ENCODE peak calls at places on chromosome 13, in four cellular contexts. A, P, R and Y are unnamed samples.
A peak's percentile ranks its signal among the peaks of the same experiment; 100 is the strongest.

GRCh38 chr13:73741111-73741510 is 393.1 kb downstream of the KLF12 start:
- DNase-seq in A (no peak), P (no peak), R (no peak), Y (no peak)

GRCh38 chr13:98742961-98743360 is 9.5 kb downstream of the SLC15A1 start:
- DNase-seq in A (no peak), P (no peak), R (no peak), Y (no peak)

GRCh38 chr13:97256343-97256783 is 34.2 kb downstream of the MBNL2 start:
- DNase-seq in A (peak; percentile 88), P (no peak), R (no peak), Y (no peak)

GRCh38 chr13:43356566-43356965 is 333.2 kb downstream of the DNAJC15 start:
- DNase-seq in A (no peak), P (no peak), R (no peak), Y (no peak)

GRCh38 chr13:79241697-79242096 is 164.4 kb downstream of the RBM26 start:
- DNase-seq in A (no peak), P (no peak), R (no peak), Y (no peak)

GRCh38 chr13:111952814-111953213 is 114.1 kb upstream of the SOX1 start:
- DNase-seq in A (no peak), P (no peak), R (no peak), Y (no peak)

GRCh38 chr13:73972503-73972902 is 161.7 kb downstream of the KLF12 start:
- DNase-seq in A (no peak), P (no peak), R (no peak), Y (no peak)

GRCh38 chr13:48859168-48860105 is 116.3 kb upstream of the FNDC3A start:
- DNase-seq in A (no peak), P (no peak), R (no peak), Y (peak; percentile 38)

GRCh38 chr13:30395192-30396158 is 26.8 kb upstream of the UBE2L5 start:
- DNase-seq in A (peak; percentile 79), P (peak; percentile 40), R (peak; percentile 67), Y (peak; percentile 78)

GRCh38 chr13:94419304-94419943 is 60.1 kb downstream of the DCT start:
- DNase-seq in A (peak; percentile 72), P (no peak), R (no peak), Y (no peak)

GRCh38 chr13:50617134-50617721 is 226.3 kb downstream of the DLEU7 start:
- DNase-seq in A (peak; percentile 87), P (no peak), R (no peak), Y (no peak)

GRCh38 chr13:48578516-48579166 is 45.8 kb upstream of the RCBTB2 start:
- DNase-seq in A (no peak), P (no peak), R (no peak), Y (no peak)

GRCh38 chr13:50574731-50575130 is 268.8 kb downstream of the DLEU7 start:
- DNase-seq in A (no peak), P (no peak), R (no peak), Y (no peak)

GRCh38 chr13:91381371-91381770 is 17.1 kb upstream of the GPC5 start:
- DNase-seq in A (peak; percentile 26), P (peak; percentile 28), R (peak; percentile 14), Y (no peak)

GRCh38 chr13:28819748-28820098 is 416 bp upstream of the MTUS2 start:
- DNase-seq in A (peak; percentile 23), P (peak; percentile 94), R (peak; percentile 85), Y (peak; percentile 86)

GRCh38 chr13:99980201-99981114 is 1.1 kb upstream of the ZIC2 start:
- DNase-seq in A (peak; percentile 57), P (peak; percentile 96), R (peak; percentile 85), Y (peak; percentile 85)

GRCh38 chr13:96984061-96984508 is 10.2 kb downstream of the OXGR1 start:
- DNase-seq in A (peak; percentile 69), P (peak; percentile 62), R (peak; percentile 57), Y (peak; percentile 69)

GRCh38 chr13:27791146-27791900 is 960 bp upstream of the GSX1 start:
- DNase-seq in A (no peak), P (no peak), R (no peak), Y (peak; percentile 31)

GRCh38 chr13:34172048-34172447 is 354.1 kb downstream of the RFC3 start:
- DNase-seq in A (peak; percentile 28), P (no peak), R (no peak), Y (no peak)

GRCh38 chr13:42720116-42720857 is 61.1 kb upstream of the FAM216B start:
- DNase-seq in A (peak; percentile 90), P (no peak), R (no peak), Y (no peak)

GRCh38 chr13:43087960-43088580 is 64.7 kb downstream of the DNAJC15 start:
- DNase-seq in A (peak; percentile 31), P (no peak), R (no peak), Y (no peak)

GRCh38 chr13:80726895-80727294 is 386.0 kb upstream of the SPRY2 start:
- DNase-seq in A (no peak), P (no peak), R (no peak), Y (no peak)

GRCh38 chr13:107276936-107277335 is 709.0 kb upstream of the ARGLU1 start:
- DNase-seq in A (no peak), P (no peak), R (no peak), Y (no peak)

GRCh38 chr13:46654956-46655726 is 102.2 kb downstream of the LRCH1 start:
- DNase-seq in A (no peak), P (no peak), R (no peak), Y (no peak)

GRCh38 chr13:33172911-33173310 is 112.6 kb downstream of the STARD13 start:
- DNase-seq in A (no peak), P (no peak), R (no peak), Y (no peak)

GRCh38 chr13:105762096-105762495 is 773.4 kb downstream of the EFNB2 start:
- DNase-seq in A (no peak), P (no peak), R (no peak), Y (no peak)

GRCh38 chr13:45604892-45605291 is 10.6 kb downstream of the ERICH6B start:
- DNase-seq in A (no peak), P (no peak), R (no peak), Y (peak; percentile 45)

GRCh38 chr13:36130542-36131214 is 504 bp downstream of the DCLK1 start:
- DNase-seq in A (no peak), P (peak; percentile 76), R (peak; percentile 80), Y (peak; percentile 77)

GRCh38 chr13:37985281-37985680 is 115.7 kb upstream of the TRPC4 start:
- DNase-seq in A (no peak), P (no peak), R (no peak), Y (no peak)
- H2AFZ ChIP-seq in A (no peak overlapping the region), P (peak overlapping the region; percentile 30), R (no peak overlapping the region), Y (peak overlapping the region; percentile 75)

GRCh38 chr13:110008816-110009215 is 222.4 kb upstream of the IRS2 start:
- DNase-seq in A (no peak), P (no peak), R (no peak), Y (no peak)

GRCh38 chr13:110012102-110012739 is 225.8 kb upstream of the IRS2 start:
- DNase-seq in A (peak; percentile 89), P (no peak), R (no peak), Y (no peak)

GRCh38 chr13:110006304-110006703 is 219.9 kb upstream of the IRS2 start:
- DNase-seq in A (peak; percentile 94), P (no peak), R (no peak), Y (no peak)

GRCh38 chr13:110014719-110015118 is 228.3 kb upstream of the IRS2 start:
- DNase-seq in A (peak; percentile 49), P (no peak), R (no peak), Y (no peak)

GRCh38 chr13:110010433-110011135 is 224.2 kb upstream of the IRS2 start:
- DNase-seq in A (no peak), P (no peak), R (no peak), Y (no peak)
- TF ChIP-seq EZH2phosphoT487 in A (no peak), P (no peak), R (no peak), Y (no peak)

DNA sequence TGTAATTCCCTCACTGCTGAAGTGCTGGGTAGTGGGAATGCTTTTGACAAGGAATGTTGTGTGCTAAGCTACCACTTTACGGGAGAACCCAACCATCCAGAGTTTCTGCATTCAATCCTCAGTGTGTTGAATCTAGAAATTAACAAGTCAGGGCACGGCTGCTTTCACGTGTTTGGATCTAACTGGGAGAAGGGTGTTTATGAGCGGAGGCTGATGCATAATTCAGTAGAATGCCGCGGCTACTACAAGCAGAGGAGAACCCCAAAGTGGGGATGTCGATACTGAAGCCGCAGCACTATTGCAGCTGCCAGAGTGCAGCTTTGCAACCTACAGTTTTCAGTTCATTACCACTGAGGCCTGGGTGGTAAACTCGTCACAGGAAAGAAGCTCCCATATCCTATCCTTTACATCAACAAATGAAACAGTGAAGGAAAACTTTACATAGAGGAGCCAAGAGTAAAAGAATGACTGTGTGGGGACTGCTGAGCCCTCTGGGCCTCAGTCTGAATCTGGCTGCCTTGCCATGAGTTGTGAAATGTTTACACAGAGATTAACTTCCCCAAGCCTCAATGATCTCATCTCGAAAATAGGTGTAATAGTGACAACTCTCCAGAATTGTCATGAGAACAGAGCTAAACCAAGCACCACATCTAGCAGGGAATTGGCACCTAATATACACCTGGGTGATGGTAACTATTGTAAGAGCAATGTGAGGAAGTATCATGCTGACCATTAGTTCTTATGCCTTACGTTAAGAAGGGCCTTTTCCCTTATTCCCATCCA is 531.7 kb downstream of the MYO16 start:
- DNase-seq in A (peak; percentile 44), P (no peak), R (no peak), Y (no peak)
- H2AFZ ChIP-seq in A (no peak overlapping the region), P (no peak overlapping the region), R (no peak overlapping the region), Y (no peak overlapping the region)

DNA sequence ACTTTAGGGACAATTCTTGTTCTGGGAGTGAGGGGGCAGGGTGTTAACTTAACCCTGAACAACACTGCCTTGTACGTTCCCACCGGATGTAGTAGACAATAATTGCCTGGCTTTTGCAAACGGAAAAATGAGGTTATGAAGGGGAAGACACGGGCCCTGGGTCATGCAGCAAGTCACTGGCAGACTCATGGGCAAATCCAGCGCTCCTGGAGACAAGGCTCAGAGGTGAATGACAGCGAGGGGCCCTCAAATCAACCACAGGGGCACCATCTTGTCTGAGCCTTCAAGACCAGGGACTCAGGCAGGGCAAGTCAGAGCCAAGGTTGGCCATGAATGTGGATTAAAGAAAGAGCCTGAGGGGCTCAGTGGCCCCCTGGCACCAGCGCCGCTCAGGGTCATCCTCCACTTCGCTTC is 2.8 kb downstream of the RASA3 start:
- DNase-seq in A (no peak), P (no peak), R (no peak), Y (no peak)
- TF ChIP-seq EZH2phosphoT487 in A (no peak), P (no peak), R (no peak), Y (no peak)